ENCODE peak calls at places on chromosomes 7 and 10, in eight cellular contexts. One of them, this sample, is unnamed. For H3K4me1, the result is how much of the 10 kb centered on the place peaks cover.

GRCh38 chr10:23173549-23174074 is 18.5 kb upstream of the PTF1A start:
- DNase-seq in upper lobe of left lung: peak
- DNase-seq in Panc1: no peak
- DNase-seq in IMR-90: no peak
- DNase-seq in fibroblast of lung: no peak
- DNase-seq in HCT116: no peak
- DNase-seq in prostate gland: no peak
- DNase-seq in cardiac muscle cell: no peak
- DNase-seq in this sample: no peak

GRCh38 chr7:27147211-27148030 is at the start of gene HOXA6:
- DNase-seq in fibroblast of lung: peak
- DNase-seq in Panc1: no peak
- DNase-seq in upper lobe of left lung: peak
- DNase-seq in prostate gland: peak
- DNase-seq in IMR-90: peak
- DNase-seq in HCT116: no peak
- DNase-seq in cardiac muscle cell: no peak
- DNase-seq in this sample: peak

GRCh38 chr7:12729112-12729511 is 41.7 kb downstream of the ARL4A start:
- DNase-seq in prostate gland: peak
- DNase-seq in cardiac muscle cell: peak
- DNase-seq in upper lobe of left lung: no peak
- DNase-seq in fibroblast of lung: peak
- DNase-seq in Panc1: no peak
- DNase-seq in HCT116: no peak
- DNase-seq in IMR-90: peak
- DNase-seq in this sample: no peak

GRCh38 chr7:5692845-5693278 is 88.6 kb downstream of the RNF216 start:
- DNase-seq in upper lobe of left lung: no peak
- DNase-seq in cardiac muscle cell: peak
- DNase-seq in IMR-90: peak
- DNase-seq in fibroblast of lung: peak
- DNase-seq in prostate gland: no peak
- DNase-seq in Panc1: peak
- DNase-seq in HCT116: no peak
- DNase-seq in this sample: no peak

GRCh38 chr10:28217848-28218247 is 85.0 kb downstream of the MPP7 start:
- DNase-seq in fibroblast of lung: peak
- DNase-seq in IMR-90: peak
- DNase-seq in HCT116: peak
- DNase-seq in Panc1: no peak
- DNase-seq in cardiac muscle cell: peak
- DNase-seq in prostate gland: no peak
- DNase-seq in upper lobe of left lung: no peak
- DNase-seq in this sample: no peak

GRCh38 chr7:2142386-2142785 is 90.4 kb downstream of the MAD1L1 start:
- DNase-seq in IMR-90: no peak
- DNase-seq in Panc1: no peak
- DNase-seq in prostate gland: no peak
- DNase-seq in fibroblast of lung: no peak
- DNase-seq in HCT116: no peak
- DNase-seq in cardiac muscle cell: no peak
- DNase-seq in upper lobe of left lung: peak
- DNase-seq in this sample: no peak

GRCh38 chr10:6272126-6272525 is 69.4 kb downstream of the PFKFB3 start:
- DNase-seq in fibroblast of lung: no peak
- DNase-seq in IMR-90: no peak
- DNase-seq in cardiac muscle cell: no peak
- DNase-seq in HCT116: no peak
- DNase-seq in prostate gland: no peak
- DNase-seq in Panc1: no peak
- DNase-seq in upper lobe of left lung: no peak
- DNase-seq in this sample: no peak

GRCh38 chr10:78541528-78542470 is 508.1 kb downstream of the RPS24 start:
- DNase-seq in Panc1: no peak
- DNase-seq in IMR-90: peak
- DNase-seq in upper lobe of left lung: no peak
- DNase-seq in HCT116: no peak
- DNase-seq in prostate gland: no peak
- DNase-seq in cardiac muscle cell: peak
- DNase-seq in fibroblast of lung: peak
- DNase-seq in this sample: no peak

GRCh38 chr7:157464971-157465481 is 128.2 kb downstream of the DNAJB6 start:
- DNase-seq in prostate gland: no peak
- DNase-seq in cardiac muscle cell: no peak
- DNase-seq in HCT116: no peak
- DNase-seq in fibroblast of lung: no peak
- DNase-seq in Panc1: no peak
- DNase-seq in IMR-90: no peak
- DNase-seq in upper lobe of left lung: no peak
- DNase-seq in this sample: no peak

DNA sequence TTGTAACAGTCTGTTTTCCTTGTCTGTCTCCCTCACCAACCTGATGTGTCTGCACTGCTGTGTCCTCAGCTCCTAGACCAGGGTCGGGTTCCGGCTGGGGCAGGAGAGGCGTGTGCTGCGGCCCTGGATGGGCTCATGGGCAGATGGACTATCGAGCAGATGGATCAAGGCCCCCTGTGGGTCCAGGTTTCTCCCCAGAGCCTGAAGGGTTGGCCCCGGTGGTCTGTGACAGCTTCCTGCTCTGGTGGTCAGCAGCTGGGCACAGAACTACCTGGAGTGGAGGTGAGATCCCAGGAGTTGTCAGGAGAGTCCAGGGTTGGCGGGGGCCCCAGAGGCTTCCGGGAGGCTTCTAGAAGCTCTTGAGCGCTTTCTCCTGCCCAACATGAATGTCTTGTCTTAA is 75.1 kb downstream of the GRK5 start:
- DNase-seq in cardiac muscle cell: no peak
- DNase-seq in IMR-90: no peak
- DNase-seq in Panc1: no peak
- DNase-seq in upper lobe of left lung: no peak
- DNase-seq in prostate gland: no peak
- DNase-seq in HCT116: no peak
- DNase-seq in fibroblast of lung: no peak
- DNase-seq in this sample: no peak
- H3K4me1 ChIP-seq in cardiac muscle cell: under half
- H3K4me1 ChIP-seq in IMR-90: under half
- H3K4me1 ChIP-seq in Panc1: under half
- H3K4me1 ChIP-seq in upper lobe of left lung: half or more
- H3K4me1 ChIP-seq in prostate gland: under half
- H3K4me1 ChIP-seq in HCT116: under half
- H3K4me1 ChIP-seq in fibroblast of lung: under half
- H3K4me1 ChIP-seq in this sample: under half

GRCh38 chr7:107386543-107386900 is 83.3 kb upstream of the GPR22 start:
- DNase-seq in HCT116: no peak
- DNase-seq in Panc1: no peak
- DNase-seq in prostate gland: no peak
- DNase-seq in fibroblast of lung: peak
- DNase-seq in IMR-90: no peak
- DNase-seq in cardiac muscle cell: no peak
- DNase-seq in upper lobe of left lung: no peak
- DNase-seq in this sample: no peak

GRCh38 chr7:107381453-107381852 is 88.4 kb upstream of the GPR22 start:
- DNase-seq in prostate gland: no peak
- DNase-seq in cardiac muscle cell: no peak
- DNase-seq in upper lobe of left lung: no peak
- DNase-seq in IMR-90: no peak
- DNase-seq in HCT116: no peak
- DNase-seq in fibroblast of lung: no peak
- DNase-seq in Panc1: no peak
- DNase-seq in this sample: no peak

GRCh38 chr7:107387077-107387476 is 82.8 kb upstream of the GPR22 start:
- DNase-seq in cardiac muscle cell: peak
- DNase-seq in IMR-90: peak
- DNase-seq in prostate gland: no peak
- DNase-seq in Panc1: no peak
- DNase-seq in upper lobe of left lung: peak
- DNase-seq in fibroblast of lung: peak
- DNase-seq in HCT116: no peak
- DNase-seq in this sample: no peak

GRCh38 chr7:107383203-107383602 is 86.7 kb upstream of the GPR22 start:
- DNase-seq in cardiac muscle cell: no peak
- DNase-seq in upper lobe of left lung: no peak
- DNase-seq in IMR-90: no peak
- DNase-seq in prostate gland: no peak
- DNase-seq in fibroblast of lung: no peak
- DNase-seq in Panc1: no peak
- DNase-seq in HCT116: no peak
- DNase-seq in this sample: no peak

GRCh38 chr7:107384025-107384424 is 85.8 kb upstream of the GPR22 start:
- DNase-seq in cardiac muscle cell: no peak
- DNase-seq in upper lobe of left lung: no peak
- DNase-seq in IMR-90: no peak
- DNase-seq in prostate gland: no peak
- DNase-seq in fibroblast of lung: no peak
- DNase-seq in HCT116: no peak
- DNase-seq in Panc1: no peak
- DNase-seq in this sample: no peak
- TF ChIP-seq CTCF in cardiac muscle cell: no peak
- TF ChIP-seq CTCF in upper lobe of left lung: no peak
- TF ChIP-seq CTCF in IMR-90: no peak
- TF ChIP-seq CTCF in prostate gland: no peak
- TF ChIP-seq CTCF in fibroblast of lung: no peak
- TF ChIP-seq CTCF in HCT116: peak
- TF ChIP-seq CTCF in Panc1: peak
- TF ChIP-seq CTCF in this sample: no peak

GRCh38 chr10:80202934-80203834 is 2.2 kb downstream of the ANXA11 start:
- DNase-seq in prostate gland: peak
- DNase-seq in cardiac muscle cell: peak
- DNase-seq in fibroblast of lung: peak
- DNase-seq in Panc1: no peak
- DNase-seq in IMR-90: peak
- DNase-seq in upper lobe of left lung: no peak
- DNase-seq in HCT116: peak
- DNase-seq in this sample: peak

GRCh38 chr10:80204193-80204714 is 1.1 kb downstream of the ANXA11 start:
- DNase-seq in HCT116: no peak
- DNase-seq in upper lobe of left lung: peak
- DNase-seq in prostate gland: no peak
- DNase-seq in IMR-90: no peak
- DNase-seq in fibroblast of lung: no peak
- DNase-seq in cardiac muscle cell: no peak
- DNase-seq in Panc1: no peak
- DNase-seq in this sample: peak

GRCh38 chr10:80204801-80205477 is 398 bp downstream of the ANXA11 start:
- DNase-seq in upper lobe of left lung: peak
- DNase-seq in prostate gland: no peak
- DNase-seq in fibroblast of lung: no peak
- DNase-seq in cardiac muscle cell: peak
- DNase-seq in HCT116: no peak
- DNase-seq in Panc1: no peak
- DNase-seq in IMR-90: peak
- DNase-seq in this sample: peak

GRCh38 chr10:80205478-80206276 is at the start of gene ANXA11:
- DNase-seq in cardiac muscle cell: peak
- DNase-seq in Panc1: peak
- DNase-seq in IMR-90: peak
- DNase-seq in fibroblast of lung: peak
- DNase-seq in prostate gland: peak
- DNase-seq in upper lobe of left lung: peak
- DNase-seq in HCT116: peak
- DNase-seq in this sample: peak

GRCh38 chr10:80203835-80204148 is 1.5 kb downstream of the ANXA11 start:
- DNase-seq in HCT116: no peak
- DNase-seq in upper lobe of left lung: no peak
- DNase-seq in fibroblast of lung: no peak
- DNase-seq in IMR-90: no peak
- DNase-seq in Panc1: no peak
- DNase-seq in cardiac muscle cell: no peak
- DNase-seq in prostate gland: no peak
- DNase-seq in this sample: no peak
- H3K4me1 ChIP-seq in HCT116: half or more
- H3K4me1 ChIP-seq in upper lobe of left lung: half or more
- H3K4me1 ChIP-seq in fibroblast of lung: under half
- H3K4me1 ChIP-seq in IMR-90: under half
- H3K4me1 ChIP-seq in Panc1: under half
- H3K4me1 ChIP-seq in cardiac muscle cell: under half
- H3K4me1 ChIP-seq in prostate gland: under half
- H3K4me1 ChIP-seq in this sample: half or more

GRCh38 chr10:101817542-101818118 is 614 bp downstream of the OGA start:
- DNase-seq in cardiac muscle cell: peak
- DNase-seq in Panc1: no peak
- DNase-seq in HCT116: peak
- DNase-seq in IMR-90: peak
- DNase-seq in upper lobe of left lung: peak
- DNase-seq in fibroblast of lung: peak
- DNase-seq in prostate gland: peak
- DNase-seq in this sample: no peak

GRCh38 chr10:101816375-101816773 is 1.9 kb downstream of the OGA start:
- DNase-seq in prostate gland: no peak
- DNase-seq in IMR-90: no peak
- DNase-seq in Panc1: no peak
- DNase-seq in fibroblast of lung: no peak
- DNase-seq in upper lobe of left lung: no peak
- DNase-seq in HCT116: no peak
- DNase-seq in cardiac muscle cell: no peak
- DNase-seq in this sample: no peak

GRCh38 chr10:101818958-101819633 is 852 bp upstream of the OGA start:
- DNase-seq in upper lobe of left lung: no peak
- DNase-seq in cardiac muscle cell: no peak
- DNase-seq in Panc1: no peak
- DNase-seq in HCT116: no peak
- DNase-seq in IMR-90: no peak
- DNase-seq in fibroblast of lung: no peak
- DNase-seq in prostate gland: peak
- DNase-seq in this sample: peak

GRCh38 chr10:101816913-101817541 is 1.2 kb downstream of the OGA start:
- DNase-seq in prostate gland: no peak
- DNase-seq in cardiac muscle cell: no peak
- DNase-seq in upper lobe of left lung: no peak
- DNase-seq in IMR-90: no peak
- DNase-seq in fibroblast of lung: no peak
- DNase-seq in Panc1: no peak
- DNase-seq in HCT116: no peak
- DNase-seq in this sample: no peak

DNA sequence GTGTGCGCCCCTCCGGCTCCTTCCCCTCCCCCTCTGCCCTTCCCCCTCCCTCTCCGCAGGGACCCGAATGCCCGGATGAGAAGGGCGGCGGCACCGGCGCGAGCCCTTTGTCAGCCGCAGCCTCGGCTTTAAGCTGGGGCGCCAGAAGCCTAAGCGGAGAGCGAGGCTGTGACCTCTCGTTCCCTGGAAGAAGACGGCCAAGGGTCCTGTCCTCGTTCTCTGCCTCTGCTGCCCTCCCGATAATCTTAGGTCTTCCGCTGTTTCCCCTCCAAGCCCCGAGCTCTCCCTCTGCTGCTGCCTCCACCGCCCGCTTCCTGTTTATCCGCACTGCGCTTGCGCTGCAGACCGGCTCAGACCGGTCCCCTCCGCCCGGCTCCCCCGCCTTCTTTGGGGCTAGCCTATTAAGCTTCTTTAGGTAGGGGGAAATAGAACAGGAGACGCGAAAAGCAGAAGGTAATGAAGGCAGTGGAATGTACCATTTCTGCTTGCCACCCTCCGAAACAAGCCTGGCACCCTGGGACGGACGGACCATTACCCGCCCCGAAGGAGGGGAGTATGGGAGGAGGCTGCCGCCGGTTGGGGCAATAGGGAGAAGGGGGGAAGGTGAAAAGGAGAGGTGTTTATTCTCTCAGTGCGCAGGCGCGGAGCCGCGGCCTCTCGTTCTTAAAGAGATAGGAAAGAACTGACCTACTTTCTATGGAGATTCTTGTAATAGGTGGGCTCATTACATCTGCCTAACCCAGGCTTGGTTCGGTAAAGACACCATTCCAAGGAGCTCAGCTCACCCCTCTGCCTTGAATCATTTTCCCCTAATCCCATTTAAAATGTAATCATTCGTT is at the start of gene OGA:
- DNase-seq in upper lobe of left lung: peak
- DNase-seq in fibroblast of lung: peak
- DNase-seq in Panc1: peak
- DNase-seq in prostate gland: peak
- DNase-seq in IMR-90: peak
- DNase-seq in cardiac muscle cell: peak
- DNase-seq in HCT116: peak
- DNase-seq in this sample: peak
- TF ChIP-seq CTCF in upper lobe of left lung: no peak
- TF ChIP-seq CTCF in fibroblast of lung: no peak
- TF ChIP-seq CTCF in Panc1: no peak
- TF ChIP-seq CTCF in prostate gland: no peak
- TF ChIP-seq CTCF in IMR-90: no peak
- TF ChIP-seq CTCF in cardiac muscle cell: no peak
- TF ChIP-seq CTCF in HCT116: no peak
- TF ChIP-seq CTCF in this sample: no peak

This sample was measured in Caco-2.